ENCODE peak calls at places on chromosomes 7 and 10, in eight cellular contexts. P is endothelial cell, D is HCT116, M is choroid plexus epithelial cell, G is left ventricle myocardium superior, I is cardiac fibroblast, B is NCI-H748 treated with DMSO at 0.1 percent for 48 hours, T is GM12878. H is an unnamed sample.

GRCh38 chr7:85010306-85010705 is 176.6 kb downstream of the SEMA3D start:
- DNase-seq in B (no peak), I (no peak), G (no peak), M (no peak), T (no peak), P (no peak), D (no peak), H (no peak)

GRCh38 chr10:43230101-43230908 is 36.6 kb downstream of the RASGEF1A start:
- DNase-seq in M (no peak), B (no peak), G (peak), I (no peak), D (no peak), T (no peak), P (peak), H (peak)

GRCh38 chr7:101128040-101128834 is 1.3 kb downstream of the SERPINE1 start:
- DNase-seq in D (no peak), M (peak), I (peak), B (no peak), P (no peak), G (no peak), T (no peak), H (no peak)

GRCh38 chr10:89032141-89032814 is 41.7 kb downstream of the FAS start:
- DNase-seq in B (no peak), D (peak), I (peak), M (peak), G (peak), T (peak), P (no peak), H (no peak)

GRCh38 chr10:30170814-30171213 is 111.4 kb upstream of the JCAD start:
- DNase-seq in B (no peak), G (no peak), D (no peak), M (peak), P (no peak), I (peak), T (no peak), H (no peak)

GRCh38 chr7:151125459-151125834 is 39.2 kb downstream of the AGAP3 start:
- DNase-seq in P (peak), B (no peak), G (peak), I (no peak), T (no peak), M (no peak), D (no peak), H (no peak)

GRCh38 chr10:52539463-52539862 is 225.4 kb downstream of the DKK1 start:
- DNase-seq in B (no peak), D (peak), P (no peak), M (peak), T (no peak), I (peak), G (no peak), H (no peak)

GRCh38 chr10:17516376-17516775 is 62.0 kb upstream of the ST8SIA6 start:
- DNase-seq in P (no peak), D (no peak), B (no peak), G (no peak), M (peak), I (no peak), T (no peak), H (no peak)

GRCh38 chr10:114437456-114438292 is 33.4 kb upstream of the AFAP1L2 start:
- DNase-seq in B (no peak), M (peak), I (peak), T (no peak), P (no peak), G (no peak), D (no peak), H (no peak)

GRCh38 chr7:48876087-48876486 is 48.3 kb upstream of the CDC14C start:
- DNase-seq in M (no peak), I (no peak), T (no peak), P (no peak), D (no peak), G (no peak), B (no peak), H (no peak)

GRCh38 chr7:64774204-64774842 is 19.9 kb upstream of the ZNF138 start:
- DNase-seq in B (no peak), T (no peak), P (no peak), G (no peak), M (no peak), I (no peak), D (no peak), H (no peak)

GRCh38 chr7:157401567-157402387 is 65.0 kb downstream of the DNAJB6 start:
- DNase-seq in M (no peak), T (no peak), P (no peak), G (no peak), B (no peak), D (no peak), I (no peak), H (peak)

GRCh38 chr7:133815677-133816210 is 311.4 kb upstream of the LRGUK start:
- DNase-seq in P (no peak), T (no peak), I (peak), D (no peak), G (no peak), M (peak), B (no peak), H (no peak)

GRCh38 chr10:95341716-95342130 is 50.9 kb upstream of the PDLIM1 start:
- DNase-seq in I (peak), B (no peak), M (peak), D (no peak), T (no peak), G (no peak), P (no peak), H (no peak)

GRCh38 chr7:152956006-152956405 is 196.5 kb downstream of the ACTR3B start:
- DNase-seq in B (no peak), G (no peak), D (no peak), M (no peak), I (no peak), P (no peak), T (no peak), H (no peak)

GRCh38 chr7:106063039-106063438 is 49.1 kb downstream of the SYPL1 start:
- DNase-seq in G (no peak), M (no peak), I (no peak), B (no peak), D (no peak), T (no peak), P (no peak), H (no peak)

GRCh38 chr10:45552476-45552875 is 120.1 kb downstream of the ZFAND4 start:
- DNase-seq in G (no peak), B (no peak), D (no peak), M (no peak), I (no peak), T (no peak), P (no peak), H (no peak)

GRCh38 chr7:138701312-138701923 is at the start of gene SVOPL:
- DNase-seq in T (no peak), B (no peak), M (no peak), G (no peak), D (no peak), P (no peak), I (no peak), H (no peak)

GRCh38 chr7:150967332-150967731 is 10.8 kb downstream of the KCNH2 start:
- DNase-seq in G (no peak), M (no peak), B (no peak), D (no peak), P (no peak), T (no peak), I (no peak), H (no peak)

H was measured in kidney.